ENCODE peak calls at places on chromosomes 12 and 14, in eight cellular contexts. H is SK-N-SH, X is AG04449, M is lower lobe of right lung, L is choroid plexus epithelial cell, O is GM23338, S is brain microvascular endothelial cell, R is fibroblast of lung. N is an unnamed sample.

GRCh38 chr14:90759370-90760054 is 56.7 kb downstream of the TTC7B start:
- DNase-seq in O (no peak), X (no peak), H (no peak), L (no peak), M (no peak), S (no peak), R (no peak), N (no peak)

GRCh38 chr12:106258226-106258625 is 10.4 kb upstream of the CKAP4 start:
- DNase-seq in M (no peak), R (no peak), H (no peak), X (no peak), S (no peak), O (no peak), L (no peak), N (no peak)

GRCh38 chr12:25084816-25085215 is 110.1 kb downstream of the DNAI7 start:
- DNase-seq in H (no peak), X (no peak), M (no peak), O (peak; percentile 58), L (no peak), R (no peak), S (no peak), N (no peak)

GRCh38 chr12:75564398-75564797 is 53.0 kb upstream of the KRR1 start:
- DNase-seq in S (no peak), H (no peak), M (no peak), R (no peak), O (no peak), X (no peak), L (no peak), N (no peak)

GRCh38 chr14:89428556-89429196 is 11.6 kb upstream of the FOXN3 start:
- DNase-seq in H (no peak), X (no peak), R (peak; percentile 31), O (no peak), L (no peak), M (no peak), S (no peak), N (no peak)

GRCh38 chr14:99260652-99261551 is 11.1 kb downstream of the BCL11B start:
- DNase-seq in X (no peak), L (no peak), M (no peak), O (no peak), S (no peak), H (no peak), R (no peak), N (no peak)

GRCh38 chr12:86613306-86613705 is 357.1 kb upstream of the MGAT4C start:
- DNase-seq in R (peak; percentile 71), L (peak; percentile 56), S (no peak), X (no peak), H (no peak), O (no peak), M (no peak), N (no peak)

GRCh38 chr12:112413846-112414625 is 4.6 kb upstream of the RPL6 start:
- DNase-seq in H (no peak), L (no peak), O (no peak), X (no peak), R (no peak), S (no peak), M (no peak), N (no peak)

DNA sequence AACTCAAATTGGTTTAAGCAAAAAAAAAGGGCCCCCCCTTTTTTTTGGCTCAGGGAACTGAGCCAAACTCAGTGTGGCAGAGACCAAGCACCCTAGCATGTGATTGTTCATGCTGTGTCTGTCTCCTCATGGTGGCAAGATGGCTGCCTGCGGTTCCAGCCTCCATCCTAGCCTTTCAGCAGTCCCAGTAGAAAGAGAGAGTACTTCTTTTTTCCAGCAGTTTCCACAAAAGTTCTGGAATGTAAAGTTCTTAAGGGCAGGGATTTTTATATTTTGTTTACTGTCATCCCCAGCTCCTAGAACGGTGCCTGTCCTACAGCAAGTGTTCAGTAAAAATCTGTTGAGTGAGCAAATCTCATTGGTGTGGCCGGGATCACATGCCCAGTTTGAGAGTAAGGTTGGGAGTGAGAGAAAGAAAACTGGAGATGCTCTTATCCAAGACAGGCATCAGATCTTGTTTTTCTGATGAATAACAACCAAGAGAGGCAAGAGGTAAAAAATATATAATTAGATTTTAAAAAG is 22.5 kb downstream of the CHST11 start:
- DNase-seq in X (no peak), R (no peak), S (no peak), O (no peak), M (no peak), H (no peak), L (no peak), N (no peak)
- H3K4me3 ChIP-seq in X (no peak overlapping the region), R (no peak overlapping the region), S (no peak overlapping the region), O (no peak overlapping the region), M (no peak overlapping the region), H (no peak overlapping the region), L (no peak overlapping the region), N (no peak overlapping the region)

GRCh38 chr12:10362325-10362724 is 27.5 kb downstream of the KLRK1 start:
- DNase-seq in L (no peak), O (no peak), S (no peak), R (no peak), H (no peak), M (no peak), X (no peak), N (no peak)
- H3K4me3 ChIP-seq in L (no peak overlapping the region), O (no peak overlapping the region), S (no peak overlapping the region), R (no peak overlapping the region), H (no peak overlapping the region), M (no peak overlapping the region), X (no peak overlapping the region), N (no peak overlapping the region)

DNA sequence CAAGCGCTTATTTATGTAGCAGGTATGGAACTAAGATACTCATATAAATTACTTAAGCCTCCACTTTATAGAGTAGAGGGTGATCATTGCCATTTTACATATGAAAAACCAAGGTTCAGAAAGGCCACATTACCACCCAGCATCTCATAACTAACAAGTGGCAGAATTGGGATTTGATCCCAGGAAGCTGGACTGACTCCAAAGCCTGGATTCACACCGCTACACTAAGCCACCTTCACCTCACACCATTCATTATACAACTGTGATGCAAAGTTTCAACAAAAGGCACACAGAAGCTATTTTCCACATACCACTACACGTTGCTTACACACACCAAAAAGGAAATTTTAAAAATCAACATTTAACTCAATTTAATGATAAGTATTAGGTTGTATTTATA is 370.6 kb downstream of the FUT8 start:
- DNase-seq in X (no peak), R (no peak), L (no peak), H (no peak), O (no peak), M (no peak), S (no peak), N (no peak)
- H3K4me3 ChIP-seq in X (no peak overlapping the region), R (no peak overlapping the region), L (no peak overlapping the region), H (no peak overlapping the region), O (no peak overlapping the region), M (no peak overlapping the region), S (no peak overlapping the region), N (no peak overlapping the region)

GRCh38 chr12:88251798-88252197 is 109.7 kb downstream of the TMTC3 start:
- DNase-seq in H (no peak), M (no peak), L (no peak), R (peak; percentile 41), X (no peak), S (no peak), O (no peak), N (no peak)
- H3K4me3 ChIP-seq in H (no peak overlapping the region), M (no peak overlapping the region), L (no peak overlapping the region), R (no peak overlapping the region), X (no peak overlapping the region), S (no peak overlapping the region), O (no peak overlapping the region), N (no peak overlapping the region)

DNA sequence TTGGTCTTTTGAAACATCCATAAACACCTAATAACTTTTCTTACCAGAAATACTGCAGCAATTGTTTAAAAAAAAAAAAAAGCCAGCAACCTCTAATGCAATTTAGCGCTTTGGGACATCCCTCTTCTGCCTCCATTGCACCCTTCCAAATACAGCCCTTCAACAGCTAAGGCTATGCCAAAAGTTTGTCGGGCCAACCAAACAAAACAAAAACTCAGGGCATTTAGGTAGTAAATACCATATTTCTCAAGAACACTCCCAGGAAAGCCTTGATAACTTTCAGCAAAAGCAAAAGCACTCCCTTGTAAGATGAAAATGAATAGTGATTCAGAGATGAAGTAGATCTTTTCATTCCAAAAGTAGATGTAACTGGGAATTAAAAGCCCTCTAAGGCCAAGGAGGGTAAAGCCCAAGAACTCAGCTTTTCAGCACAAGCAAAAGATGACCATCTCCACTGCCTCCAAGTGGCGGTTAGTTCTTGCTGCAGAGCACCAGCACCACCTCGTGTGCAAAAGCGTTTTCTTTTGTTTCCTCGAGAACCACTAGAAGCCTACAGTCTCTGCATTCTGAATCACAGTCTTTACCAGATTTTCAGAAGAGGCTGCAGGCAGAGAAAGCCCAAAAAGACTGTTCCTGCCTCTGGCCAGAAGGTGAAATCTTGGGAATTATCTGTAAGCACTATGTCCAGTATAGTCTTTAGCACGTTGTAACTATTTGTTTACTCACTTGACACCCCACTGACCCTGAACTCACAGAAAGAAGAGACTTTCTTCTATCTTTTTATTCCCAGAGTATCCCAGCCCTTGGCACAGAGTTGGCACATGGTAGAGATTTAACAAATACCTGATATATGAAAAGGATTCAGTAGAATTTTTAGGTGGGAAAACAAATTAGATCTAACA is 53.1 kb downstream of the SIX6 start:
- DNase-seq in H (peak; percentile 36), S (peak; percentile 66), M (no peak), L (peak; percentile 92), X (no peak), O (peak; percentile 94), R (peak; percentile 84), N (peak; percentile 69)
- H3K4me3 ChIP-seq in H (no peak overlapping the region), S (no peak overlapping the region), M (no peak overlapping the region), L (no peak overlapping the region), X (no peak overlapping the region), O (no peak overlapping the region), R (no peak overlapping the region), N (no peak overlapping the region)

GRCh38 chr12:50928392-50928791 is 24.0 kb upstream of the HIGD1C start:
- DNase-seq in M (no peak), S (no peak), O (no peak), R (peak; percentile 13), X (no peak), H (no peak), L (peak; percentile 21), N (no peak)
- H3K4me3 ChIP-seq in M (peak overlapping the region; percentile 84), S (no peak overlapping the region), O (peak overlapping the region; percentile 63), R (no peak overlapping the region), X (no peak overlapping the region), H (no peak overlapping the region), L (peak overlapping the region; percentile 72), N (no peak overlapping the region)

DNA sequence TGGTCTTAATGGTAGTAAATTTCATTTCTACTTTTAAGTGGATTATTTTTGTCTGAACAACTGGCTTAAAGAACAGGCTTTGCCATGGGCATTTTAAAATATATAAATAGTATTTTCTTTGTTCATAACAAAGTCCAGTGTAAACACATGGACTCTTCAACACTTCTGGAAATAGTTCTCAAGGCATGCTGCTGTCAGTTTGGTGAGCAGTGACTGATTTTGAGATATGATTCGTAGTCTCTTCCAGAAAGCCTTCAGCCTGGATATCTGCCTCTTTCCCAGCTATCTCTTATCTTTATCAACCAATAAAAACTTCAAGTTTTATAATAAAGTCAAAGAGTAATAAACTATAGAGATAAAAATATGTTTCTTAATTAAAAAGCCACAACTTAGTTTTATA is 110.7 kb downstream of the NAV3 start:
- DNase-seq in R (no peak), H (no peak), X (no peak), L (no peak), O (no peak), M (no peak), S (no peak), N (no peak)
- H3K4me3 ChIP-seq in R (peak overlapping the region; percentile 65), H (peak overlapping the region; percentile 51), X (peak overlapping the region; percentile 61), L (peak overlapping the region; percentile 48), O (no peak overlapping the region), M (no peak overlapping the region), S (peak overlapping the region; percentile 50), N (peak overlapping the region; percentile 43)

N was measured in skeletal muscle cell.